ENCODE peak calls at places on chromosomes 5 and 9, in four cellular contexts. P is heart left ventricle, K is lower leg skin, T is transverse colon. H is an unnamed sample.

GRCh38 chr5:144028644-144029043 is 141.8 kb downstream of the YIPF5 start:
- DNase-seq in P (no peak), K (no peak), T (no peak), H (no peak)

GRCh38 chr5:139426222-139426885 is 13.0 kb downstream of the DNAJC18 start:
- DNase-seq in P (no peak), K (peak), T (no peak), H (no peak)

GRCh38 chr9:8963882-8964281 is 1164.3 kb upstream of the DMAC1 start:
- DNase-seq in P (no peak), K (no peak), T (no peak), H (no peak)

GRCh38 chr9:116232425-116233159 is 79.0 kb downstream of the PAPPA start:
- DNase-seq in P (no peak), K (no peak), T (no peak), H (no peak)

GRCh38 chr9:94630833-94631232 is 8.5 kb downstream of the FBP1 start:
- DNase-seq in P (no peak), K (no peak), T (no peak), H (peak)

GRCh38 chr9:110788871-110789270 is 120.3 kb downstream of the MUSK start:
- DNase-seq in P (no peak), K (no peak), T (no peak), H (no peak)

GRCh38 chr5:59790399-59791130 is 103.0 kb downstream of the PDE4D start:
- DNase-seq in P (peak), K (no peak), T (no peak), H (no peak)

GRCh38 chr9:19618816-19619215 is 170.0 kb downstream of the SLC24A2 start:
- DNase-seq in P (no peak), K (no peak), T (no peak), H (no peak)

DNA sequence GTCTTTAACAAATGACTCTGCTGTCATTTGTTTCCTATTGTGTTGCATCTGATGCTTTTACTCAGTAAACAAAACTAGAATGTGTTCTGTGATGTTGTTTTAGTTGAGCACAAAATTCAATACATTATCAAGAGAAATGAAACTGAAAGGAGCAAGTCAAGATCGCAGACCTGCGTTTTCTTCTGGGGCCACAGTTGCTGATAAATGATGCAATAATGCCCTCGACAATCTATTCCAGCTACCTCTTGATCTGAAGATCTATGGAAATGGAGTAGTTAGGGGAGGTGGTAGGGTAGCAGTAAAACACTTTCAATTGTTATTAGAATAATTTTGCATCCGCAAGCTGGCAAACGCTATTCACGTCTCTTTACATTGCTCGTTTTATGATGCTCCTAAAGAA is 1.7 kb downstream of the ZNF366 start:
- DNase-seq in P (no peak), K (no peak), T (no peak), H (no peak)
- H3K4me3 ChIP-seq in P (peak), K (no peak), T (no peak), H (peak)

DNA sequence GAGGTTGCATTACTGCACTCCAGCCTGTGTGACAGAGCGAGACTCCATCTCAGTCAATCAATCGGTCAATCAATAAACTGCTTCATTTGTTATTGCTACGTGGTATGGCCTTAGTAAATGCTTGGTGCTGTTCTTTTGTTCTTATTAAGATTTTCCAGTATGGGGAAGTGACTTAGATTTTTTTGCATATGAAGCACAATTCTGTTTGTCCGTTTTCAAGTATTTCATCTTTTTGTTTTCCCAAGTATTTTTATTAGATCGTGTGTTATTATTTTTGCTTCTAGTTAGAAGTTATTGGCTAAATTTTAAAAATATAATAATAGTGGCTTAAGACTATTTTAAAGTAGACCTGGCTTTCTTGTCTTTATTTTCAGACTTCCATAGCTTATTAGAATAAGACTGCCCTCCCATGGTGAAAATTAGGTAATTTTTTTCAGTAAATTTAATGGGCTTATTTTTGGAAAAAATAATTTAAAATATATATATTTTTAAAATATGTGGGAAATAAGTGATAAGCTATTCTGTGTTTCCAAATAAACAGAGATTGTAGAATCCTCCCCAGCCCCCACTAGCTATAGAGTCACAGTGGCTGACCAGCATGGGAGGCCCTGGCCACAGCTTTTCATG is 14.7 kb upstream of the OMD start:
- DNase-seq in P (no peak), K (no peak), T (no peak), H (no peak)
- TF ChIP-seq CTCF in P (peak), K (no peak), T (peak), H (no peak)

GRCh38 chr5:119342414-119342813 is 13.4 kb upstream of the TNFAIP8 start:
- DNase-seq in P (no peak), K (no peak), T (no peak), H (no peak)

GRCh38 chr5:119339965-119340364 is 15.9 kb upstream of the TNFAIP8 start:
- DNase-seq in P (no peak), K (no peak), T (no peak), H (no peak)

GRCh38 chr5:119341452-119342349 is 14.1 kb upstream of the TNFAIP8 start:
- DNase-seq in P (no peak), K (no peak), T (no peak), H (no peak)

GRCh38 chr5:119339344-119339743 is 16.5 kb upstream of the TNFAIP8 start:
- DNase-seq in P (no peak), K (no peak), T (no peak), H (no peak)

GRCh38 chr5:119340597-119341218 is 15.1 kb upstream of the TNFAIP8 start:
- DNase-seq in P (no peak), K (no peak), T (peak), H (no peak)
- TF ChIP-seq POLR2A in P (no peak), K (no peak), T (no peak), H (no peak)

DNA sequence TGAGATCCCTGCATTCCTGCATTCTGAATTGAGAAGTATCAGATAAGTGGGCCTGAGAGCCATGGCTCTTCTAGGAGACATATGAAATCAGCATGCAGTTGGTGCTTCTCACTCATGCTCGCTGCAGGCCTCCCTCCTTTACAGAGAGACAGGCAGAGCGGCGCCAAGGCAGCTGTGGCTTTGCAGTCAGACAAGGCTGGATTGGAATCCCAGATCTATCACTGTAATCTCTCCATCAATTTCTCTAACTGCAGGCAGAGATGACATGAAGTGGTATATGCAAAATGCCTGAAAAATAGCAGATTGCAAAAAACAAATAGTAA is 25.2 kb downstream of the BOD1 start:
- DNase-seq in P (no peak), K (no peak), T (no peak), H (no peak)
- H3K4me3 ChIP-seq in P (no peak), K (no peak), T (no peak), H (no peak)

GRCh38 chr9:121440265-121440664 is 59.4 kb downstream of the GGTA1 start:
- DNase-seq in P (no peak), K (no peak), T (no peak), H (no peak)
- TF ChIP-seq CTCF in P (no peak), K (no peak), T (no peak), H (peak)

GRCh38 chr9:104093162-104093561 is 947 bp upstream of the SMC2 start:
- DNase-seq in P (no peak), K (no peak), T (no peak), H (no peak)
- TF ChIP-seq POLR2A in P (no peak), K (no peak), T (no peak), H (no peak)